ENCODE peak calls at places on chromosome 12, in five cellular contexts. P is fibroblast of the conjunctiva; Z is WERI-Rb-1; F is stimulated activated CD4-positive, alpha-beta T cell treated with anti-CD3 and anti-CD28 coated beads, Interleukin-12 subunit alpha, Interleukin-12 subunit beta, amount 100 ng/mL, for 4 hours; X is stimulated activated effector memory CD8-positive, alpha-beta T cell treated with anti-CD3 and anti-CD28 coated beads, Interleukin-12 subunit alpha, Interleukin-12 subunit beta, amount 100 ng/mL, for 72 hours. J is an unnamed sample.

GRCh38 chr12:104582739-104583138 is 126.0 kb downstream of the CHST11 start:
- DNase-seq in P (no peak), Z (no peak), F (no peak), X (no peak), J (no peak)

GRCh38 chr12:22164101-22164500 is 118.1 kb downstream of the CMAS start:
- DNase-seq in P (no peak), Z (no peak), F (no peak), X (no peak), J (no peak)

GRCh38 chr12:124508323-124509096 is 58.9 kb downstream of the NCOR2 start:
- DNase-seq in P (no peak), Z (peak), F (no peak), X (no peak), J (no peak)

GRCh38 chr12:116402163-116402939 is 124.9 kb upstream of the MED13L start:
- DNase-seq in P (no peak), Z (no peak), F (no peak), X (no peak), J (no peak)

GRCh38 chr12:67482751-67483661 is 165.5 kb upstream of the DYRK2 start:
- DNase-seq in P (no peak), Z (no peak), F (peak), X (peak), J (peak)

GRCh38 chr12:117162167-117162539 is 28.1 kb downstream of the FBXO21 start:
- DNase-seq in P (no peak), Z (no peak), F (no peak), X (no peak), J (no peak)

GRCh38 chr12:120468846-120469449 is 600 bp downstream of the SRSF9 start:
- DNase-seq in P (no peak), Z (peak), F (peak), X (no peak), J (peak)

GRCh38 chr12:5537771-5538170 is 105.9 kb downstream of the NTF3 start:
- DNase-seq in P (no peak), Z (no peak), F (no peak), X (no peak), J (no peak)

GRCh38 chr12:3371018-3371417 is 120.0 kb upstream of the PRMT8 start:
- DNase-seq in P (no peak), Z (no peak), F (no peak), X (no peak), J (no peak)

GRCh38 chr12:13167226-13167625 is 29.3 kb upstream of the EMP1 start:
- DNase-seq in P (no peak), Z (no peak), F (no peak), X (no peak), J (no peak)

GRCh38 chr12:26150737-26151450 is 26.1 kb upstream of the BHLHE41 start:
- DNase-seq in P (no peak), Z (no peak), F (no peak), X (no peak), J (no peak)

GRCh38 chr12:47032644-47033043 is 46.8 kb upstream of the PCED1B start:
- DNase-seq in P (peak), Z (no peak), F (no peak), X (no peak), J (no peak)

GRCh38 chr12:111298583-111299436 is 70.1 kb downstream of the PHETA1 start:
- DNase-seq in P (peak), Z (peak), F (peak), X (peak), J (no peak)

GRCh38 chr12:131788070-131788469 is 40.1 kb upstream of the MMP17 start:
- DNase-seq in P (no peak), Z (no peak), F (no peak), X (no peak), J (no peak)

GRCh38 chr12:95215925-95216324 is 1.3 kb downstream of the FGD6 start:
- DNase-seq in P (no peak), Z (no peak), F (no peak), X (no peak), J (no peak)

GRCh38 chr12:121783771-121784170 is 9.7 kb downstream of the RHOF start:
- DNase-seq in P (no peak), Z (no peak), F (no peak), X (no peak), J (no peak)

GRCh38 chr12:6367969-6368892 is 7.1 kb downstream of the SCNN1A start:
- DNase-seq in P (no peak), Z (no peak), F (no peak), X (no peak), J (no peak)

GRCh38 chr12:67774983-67775587 is 126.5 kb downstream of the DYRK2 start:
- DNase-seq in P (no peak), Z (no peak), F (no peak), X (no peak), J (no peak)

GRCh38 chr12:122862872-122863701 is 27.8 kb downstream of the HIP1R start:
- DNase-seq in P (no peak), Z (peak), F (no peak), X (no peak), J (peak)

GRCh38 chr12:49355913-49356312 is 9.2 kb downstream of the DNAJC22 start:
- DNase-seq in P (no peak), Z (no peak), F (no peak), X (no peak), J (no peak)

GRCh38 chr12:62998454-62998853 is 63.5 kb upstream of the PPM1H start:
- DNase-seq in P (no peak), Z (no peak), F (no peak), X (no peak), J (no peak)

GRCh38 chr12:131076277-131076676 is 122.6 kb downstream of the ADGRD1 start:
- DNase-seq in P (no peak), Z (no peak), F (no peak), X (no peak), J (no peak)

GRCh38 chr12:26940820-26941219 is 2.5 kb downstream of the FGFR1OP2 start:
- DNase-seq in P (no peak), Z (no peak), F (no peak), X (no peak), J (no peak)

GRCh38 chr12:57511161-57511560 is 9.2 kb downstream of the DDIT3 start:
- DNase-seq in P (no peak), Z (no peak), F (no peak), X (no peak), J (no peak)

GRCh38 chr12:269216-269615 is 6.6 kb upstream of the SLC6A13 start:
- DNase-seq in P (no peak), Z (no peak), F (no peak), X (no peak), J (no peak)

GRCh38 chr12:21819236-21819635 is 44.7 kb upstream of the KCNJ8 start:
- DNase-seq in P (no peak), Z (no peak), F (no peak), X (no peak), J (no peak)

GRCh38 chr12:44500423-44500822 is 375.7 kb downstream of the NELL2 start:
- DNase-seq in P (no peak), Z (no peak), F (no peak), X (no peak), J (no peak)

GRCh38 chr12:71371132-71371531 is 68.5 kb upstream of the LGR5 start:
- DNase-seq in P (no peak), Z (no peak), F (no peak), X (no peak), J (no peak)

J was measured in left lung.